ENCODE peak calls at places on chromosomes 1 and 21, in eight cellular contexts. B is ovary, Y is fibroblast of pulmonary artery, H is mesothelial cell of epicardium, O is heart right ventricle, A is AG04449, R is H9, Z is GM13976. G is an unnamed sample.

GRCh38 chr1:224205438-224205840 is 22.4 kb downstream of the DEGS1 start:
- DNase-seq in Y (peak), Z (no peak), R (no peak), B (no peak), H (no peak), O (no peak), A (no peak), G (no peak)

GRCh38 chr1:93013311-93014091 is 52.2 kb upstream of the DIPK1A start:
- DNase-seq in Z (no peak), H (no peak), R (no peak), A (no peak), O (no peak), B (no peak), Y (no peak), G (no peak)

GRCh38 chr1:39393645-39394044 is 97.8 kb upstream of the BMP8A start:
- DNase-seq in Y (no peak), O (no peak), H (no peak), Z (no peak), A (no peak), R (no peak), B (no peak), G (no peak)

GRCh38 chr1:4784761-4785160 is 130.4 kb downstream of the AJAP1 start:
- DNase-seq in O (no peak), R (no peak), Z (no peak), Y (no peak), B (no peak), A (no peak), H (no peak), G (no peak)

GRCh38 chr1:2555634-2556276 is 416 bp upstream of the TNFRSF14 start:
- DNase-seq in A (no peak), O (peak), Z (peak), B (peak), H (no peak), R (no peak), Y (no peak), G (no peak)

GRCh38 chr1:51519857-51520699 is 1.0 kb upstream of the EPS15 start:
- DNase-seq in O (no peak), R (no peak), Y (peak), B (no peak), H (no peak), A (peak), Z (no peak), G (no peak)

GRCh38 chr1:39672551-39672947 is 642 bp upstream of the NT5C1A start:
- DNase-seq in H (no peak), Z (peak), O (no peak), R (peak), A (no peak), B (no peak), Y (no peak), G (no peak)

GRCh38 chr1:171727778-171728177 is 14.1 kb downstream of the VAMP4 start:
- DNase-seq in O (no peak), H (no peak), Y (no peak), B (no peak), Z (no peak), R (no peak), A (no peak), G (no peak)

GRCh38 chr21:36757246-36757645 is 58.3 kb downstream of the SIM2 start:
- DNase-seq in B (no peak), R (no peak), Y (no peak), O (no peak), Z (no peak), H (no peak), A (no peak), G (no peak)

GRCh38 chr1:91765880-91766443 is 120.0 kb downstream of the TGFBR3 start:
- DNase-seq in R (no peak), Z (no peak), H (no peak), A (no peak), Y (no peak), B (no peak), O (no peak), G (no peak)

GRCh38 chr1:111062081-111062480 is 77.8 kb downstream of the DRAM2 start:
- DNase-seq in Z (no peak), R (no peak), A (no peak), Y (no peak), O (no peak), H (no peak), B (no peak), G (no peak)

GRCh38 chr1:231584117-231584516 is 42.5 kb upstream of the DISC1 start:
- DNase-seq in Y (peak), H (no peak), R (no peak), O (no peak), Z (peak), A (peak), B (no peak), G (no peak)

GRCh38 chr1:230171337-230172015 is 104.4 kb downstream of the GALNT2 start:
- DNase-seq in H (no peak), O (no peak), A (peak), Y (peak), B (no peak), Z (no peak), R (peak), G (no peak)

GRCh38 chr1:103191327-103191726 is 83.0 kb upstream of the COL11A1 start:
- DNase-seq in H (no peak), O (no peak), Z (no peak), A (no peak), Y (no peak), B (no peak), R (no peak), G (no peak)

GRCh38 chr21:31873696-31874599 is 1.1 kb downstream of the HUNK start:
- DNase-seq in Y (no peak), Z (peak), A (no peak), R (peak), H (peak), B (peak), O (peak), G (no peak)
- TF ChIP-seq CTCF in Y (no peak), Z (peak), A (peak), R (peak), H (peak), B (no peak), O (peak), G (peak)

GRCh38 chr1:186980400-186980799 is 151.7 kb downstream of the PLA2G4A start:
- DNase-seq in Y (no peak), B (no peak), H (no peak), O (no peak), Z (no peak), A (no peak), R (no peak), G (no peak)
- TF ChIP-seq CTCF in Y (no peak), B (no peak), H (no peak), O (no peak), Z (no peak), A (no peak), R (no peak), G (no peak)

DNA sequence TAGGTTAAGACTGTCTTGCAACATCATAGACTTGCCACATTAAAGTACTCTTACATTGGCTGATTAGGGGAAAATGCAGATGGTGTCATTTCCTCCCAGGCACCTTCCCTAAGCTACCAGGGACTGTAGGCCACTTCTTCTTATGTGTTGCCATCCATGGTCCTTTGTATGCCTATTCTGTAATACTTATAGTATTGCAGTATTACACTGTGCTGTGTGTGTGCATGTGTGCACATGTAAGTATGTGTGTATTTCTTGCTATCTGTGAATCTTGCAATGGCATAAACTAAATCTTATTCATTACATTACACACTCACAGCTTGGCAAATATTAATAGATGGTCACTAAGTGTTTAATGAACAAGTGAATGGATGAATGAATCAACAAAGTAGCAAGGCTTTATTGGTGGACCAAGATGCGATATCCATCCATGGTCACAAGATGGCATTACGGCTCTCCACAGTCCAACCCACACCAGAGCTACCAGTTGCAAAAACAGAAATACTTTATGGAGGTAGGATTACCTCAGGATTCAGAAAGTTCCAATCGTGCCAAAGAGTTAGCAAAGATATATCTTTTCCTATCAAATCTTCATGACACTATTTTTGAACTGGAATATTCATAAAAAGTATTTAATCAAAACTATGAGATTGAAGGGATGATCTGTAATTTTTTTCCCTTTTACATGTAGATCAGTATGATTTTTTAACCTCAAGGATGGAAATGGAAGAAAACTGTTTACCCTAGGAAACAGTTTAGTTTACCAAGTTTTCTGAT is 160.2 kb downstream of the DENND1B start:
- DNase-seq in B (no peak), Y (peak), O (no peak), Z (no peak), H (no peak), A (no peak), R (no peak), G (no peak)
- TF ChIP-seq CTCF in B (no peak), Y (peak), O (peak), Z (peak), H (peak), A (peak), R (peak), G (peak)

GRCh38 chr1:188594542-188595235 is 1765.9 kb downstream of the PLA2G4A start:
- DNase-seq in B (no peak), A (no peak), Z (no peak), O (no peak), H (no peak), R (no peak), Y (no peak), G (no peak)
- TF ChIP-seq CTCF in B (no peak), A (no peak), Z (no peak), O (no peak), H (no peak), R (peak), Y (no peak), G (no peak)

GRCh38 chr21:39579734-39580332 is 32.9 kb upstream of the B3GALT5 start:
- DNase-seq in H (no peak), Z (no peak), O (no peak), A (no peak), B (no peak), R (no peak), Y (no peak), G (no peak)

GRCh38 chr21:39580744-39581143 is 32.0 kb upstream of the B3GALT5 start:
- DNase-seq in O (no peak), H (no peak), Z (no peak), A (no peak), Y (no peak), R (no peak), B (no peak), G (no peak)

GRCh38 chr21:39576518-39577128 is 36.1 kb upstream of the B3GALT5 start:
- DNase-seq in Z (no peak), B (no peak), H (no peak), Y (no peak), R (no peak), A (no peak), O (no peak), G (no peak)

GRCh38 chr21:39582749-39583148 is 30.0 kb upstream of the B3GALT5 start:
- DNase-seq in Y (no peak), O (no peak), H (no peak), Z (no peak), R (no peak), A (no peak), B (no peak), G (no peak)

GRCh38 chr21:39581414-39581813 is 31.3 kb upstream of the B3GALT5 start:
- DNase-seq in O (no peak), Y (no peak), A (no peak), Z (no peak), H (no peak), R (no peak), B (no peak), G (no peak)
- TF ChIP-seq CTCF in O (no peak), Y (no peak), A (no peak), Z (no peak), H (no peak), R (peak), B (no peak), G (no peak)

DNA sequence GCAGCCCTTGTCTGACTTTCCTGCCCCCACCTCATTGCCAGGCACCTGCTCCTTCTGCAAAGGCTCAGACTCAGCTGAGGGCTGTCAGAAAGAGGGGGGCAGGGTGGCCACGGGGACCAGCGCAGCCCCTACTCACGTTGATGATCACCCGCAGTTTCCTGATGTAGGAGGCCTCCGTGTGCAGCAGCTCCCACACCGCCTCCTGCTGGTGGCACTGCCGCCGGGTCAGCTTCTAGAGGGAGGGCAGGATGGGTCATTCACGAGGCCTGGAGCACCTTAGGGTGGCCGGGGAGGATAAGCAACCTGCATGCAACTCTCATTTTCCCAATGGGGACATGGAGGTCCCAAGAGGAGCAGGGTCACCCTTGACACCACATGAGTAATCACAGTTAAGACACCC is 6.4 kb upstream of the TNFRSF25 start:
- DNase-seq in B (no peak), R (no peak), H (no peak), O (no peak), A (no peak), Z (no peak), Y (no peak), G (no peak)
- TF ChIP-seq CTCF in B (no peak), R (peak), H (no peak), O (no peak), A (peak), Z (no peak), Y (peak), G (peak)

G was measured in AG09319.